ENCODE peak calls at places on chromosomes 13 and 19, in four cellular contexts. E is brain microvascular endothelial cell, H is mucosa of descending colon, K is fibroblast of lung. V is an unnamed sample.

GRCh38 chr13:76266566-76266965 is 619.6 kb downstream of the KCTD12 start:
- DNase-seq in E (no peak), H (no peak), K (peak; percentile 19), V (no peak)

GRCh38 chr19:42284641-42285341 is 15.7 kb downstream of the CIC start:
- DNase-seq in E (no peak), H (no peak), K (no peak), V (no peak)

GRCh38 chr19:15120135-15121026 is 13.2 kb downstream of the SYDE1 start:
- DNase-seq in E (no peak), H (no peak), K (no peak), V (no peak)

GRCh38 chr13:99580500-99581268 is 79.4 kb downstream of the TM9SF2 start:
- DNase-seq in E (no peak), H (no peak), K (no peak), V (no peak)

GRCh38 chr13:50357136-50357535 is 341.9 kb downstream of the KCNRG start:
- DNase-seq in E (no peak), H (no peak), K (no peak), V (no peak)

GRCh38 chr19:42081584-42082258 is 5.8 kb downstream of the ZNF574 start:
- DNase-seq in E (peak; percentile 43), H (peak; percentile 47), K (peak; percentile 52), V (peak; percentile 60)

GRCh38 chr13:50685491-50685890 is 158.0 kb downstream of the DLEU7 start:
- DNase-seq in E (peak; percentile 58), H (peak; percentile 63), K (peak; percentile 21), V (peak; percentile 54)

GRCh38 chr13:77554079-77554478 is 18.6 kb downstream of the SCEL start:
- DNase-seq in E (no peak), H (no peak), K (no peak), V (no peak)

GRCh38 chr13:93861818-93862217 is 617.7 kb downstream of the DCT start:
- DNase-seq in E (peak; percentile 93), H (no peak), K (peak; percentile 71), V (peak; percentile 87)

GRCh38 chr19:38514812-38515633 is 81.5 kb downstream of the RYR1 start:
- DNase-seq in E (peak; percentile 24), H (peak; percentile 76), K (peak; percentile 39), V (peak; percentile 62)

GRCh38 chr13:104650426-104650825 is 1584.2 kb upstream of the SLC10A2 start:
- DNase-seq in E (no peak), H (no peak), K (no peak), V (no peak)

GRCh38 chr19:23071087-23071511 is 45.7 kb upstream of the ZNF730 start:
- DNase-seq in E (peak; percentile 17), H (no peak), K (peak; percentile 24), V (peak; percentile 16)

GRCh38 chr19:32630338-32630737 is 44.6 kb downstream of the ANKRD27 start:
- DNase-seq in E (no peak), H (no peak), K (no peak), V (no peak)

GRCh38 chr19:15109768-15110417 is 2.7 kb downstream of the SYDE1 start:
- DNase-seq in E (no peak), H (no peak), K (no peak), V (no peak)

GRCh38 chr13:32314271-32314967 is 744 bp downstream of the ZAR1L start:
- DNase-seq in E (no peak), H (peak; percentile 49), K (no peak), V (no peak)

GRCh38 chr19:53076984-53077383 is 26.2 kb downstream of the ZNF160 start:
- DNase-seq in E (peak; percentile 60), H (peak; percentile 13), K (peak; percentile 55), V (peak; percentile 70)

GRCh38 chr13:81293594-81294164 is 952.8 kb upstream of the SPRY2 start:
- DNase-seq in E (no peak), H (no peak), K (no peak), V (no peak)

GRCh38 chr19:56071151-56071550 is 49.9 kb downstream of the ZNF787 start:
- DNase-seq in E (no peak), H (no peak), K (no peak), V (no peak)

GRCh38 chr13:39259371-39259770 is 221.1 kb downstream of the NHLRC3 start:
- DNase-seq in E (no peak), H (no peak), K (no peak), V (no peak)

GRCh38 chr13:26037302-26037701 is 14.5 kb downstream of the SHISA2 start:
- DNase-seq in E (no peak), H (peak; percentile 28), K (no peak), V (peak; percentile 28)

DNA sequence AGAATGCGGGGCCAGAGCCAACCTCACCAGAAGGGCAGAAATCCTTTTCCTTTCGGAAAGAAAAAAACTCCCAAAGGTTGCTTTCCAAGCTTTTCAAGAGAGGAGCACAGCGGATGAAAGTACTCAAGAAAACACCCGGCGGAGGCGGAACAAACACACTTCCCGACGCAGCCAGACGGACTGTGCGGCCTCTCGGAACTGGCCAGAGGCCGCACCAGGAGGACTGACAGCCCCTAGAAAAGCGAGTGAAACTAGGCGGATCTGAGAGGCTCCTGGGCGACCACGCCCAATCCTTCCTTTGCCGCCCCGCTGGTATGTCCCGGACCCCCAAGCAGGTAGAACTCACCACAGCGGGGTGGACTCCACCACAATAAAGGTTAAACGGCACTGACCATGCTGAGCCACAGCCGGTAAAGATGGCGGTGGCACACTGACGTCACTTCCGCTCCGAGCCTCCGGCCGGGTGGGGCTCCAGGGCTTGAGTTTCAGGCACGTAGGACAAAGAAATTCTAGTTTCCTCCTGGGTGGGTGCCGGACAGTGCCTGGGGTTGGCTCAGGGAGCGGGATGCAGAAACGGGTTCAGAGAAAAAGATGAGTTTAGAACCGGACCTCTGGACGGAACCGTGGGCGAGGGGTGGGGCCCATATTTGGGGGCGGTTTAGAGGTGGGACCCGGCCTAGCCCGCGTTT is at the start of gene ZNF562:
- DNase-seq in E (peak; percentile 83), H (peak; percentile 93), K (peak; percentile 91), V (peak; percentile 89)
- H3K4me3 ChIP-seq in E (peak within 1 kb of the TSS; percentile 78), H (peak within 1 kb of the TSS; percentile 31), K (peak within 1 kb of the TSS; percentile 64), V (peak within 1 kb of the TSS; percentile 61)

DNA sequence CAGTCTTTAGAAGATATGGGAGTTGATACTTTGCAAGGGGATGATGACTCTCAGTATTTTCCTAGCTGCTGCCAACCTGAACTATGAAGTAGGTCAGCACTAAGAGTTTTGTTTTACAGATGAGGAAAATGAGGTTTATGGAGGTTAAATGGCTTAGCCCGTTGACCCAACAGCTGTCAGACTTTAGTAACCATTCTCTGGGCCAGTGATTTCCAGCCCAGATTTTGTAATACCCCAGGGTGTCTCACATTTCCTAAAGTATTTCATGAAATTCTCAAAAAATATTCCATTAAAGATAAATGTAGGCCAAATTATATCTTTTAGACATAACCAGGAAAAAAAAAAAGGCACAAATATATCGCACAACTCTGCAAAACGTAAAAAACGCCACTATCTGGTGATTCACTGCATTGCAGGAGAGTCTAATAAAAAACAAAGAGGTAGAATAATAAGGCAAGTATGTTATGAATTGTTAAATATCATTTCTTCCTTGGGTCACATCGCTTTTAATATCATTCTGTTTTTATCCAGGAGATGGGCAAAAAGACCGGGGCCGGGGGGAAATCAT is 112.5 kb downstream of the DACH1 start:
- DNase-seq in E (no peak), H (no peak), K (peak; percentile 59), V (no peak)
- TF ChIP-seq CTCF in E (no peak), H (no peak), K (no peak), V (peak; percentile 25)

GRCh38 chr19:379796-380195 is 29.2 kb downstream of the C2CD4C start:
- DNase-seq in E (no peak), H (no peak), K (no peak), V (no peak)

GRCh38 chr19:384801-385169 is 24.2 kb downstream of the C2CD4C start:
- DNase-seq in E (no peak), H (no peak), K (no peak), V (no peak)

GRCh38 chr19:383922-384800 is 24.8 kb downstream of the C2CD4C start:
- DNase-seq in E (no peak), H (no peak), K (no peak), V (peak; percentile 15)

GRCh38 chr19:378706-379105 is 30.2 kb downstream of the C2CD4C start:
- DNase-seq in E (no peak), H (no peak), K (no peak), V (no peak)

DNA sequence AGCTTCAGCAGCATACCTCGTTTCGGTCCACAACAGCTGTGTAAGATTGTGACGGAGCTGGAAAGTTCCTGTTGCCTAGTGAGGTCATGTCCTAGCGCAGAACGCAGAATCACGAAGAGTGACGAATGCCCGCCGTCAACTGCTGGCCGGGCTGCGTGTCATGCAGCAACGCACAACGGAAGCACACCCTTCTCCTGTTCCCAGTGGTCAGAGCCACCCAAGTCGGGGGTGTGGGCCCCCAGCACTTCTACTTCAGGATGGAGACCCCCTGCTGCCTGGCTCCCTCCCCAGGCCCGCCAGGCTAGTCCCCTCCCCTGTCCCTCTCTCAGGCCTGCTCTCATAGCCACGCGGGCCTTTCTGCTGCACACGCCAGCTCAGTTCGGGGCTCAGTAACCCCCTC is 25.9 kb downstream of the C2CD4C start:
- DNase-seq in E (no peak), H (no peak), K (no peak), V (no peak)
- H3K4me3 ChIP-seq in E (no peak overlapping the region), H (no peak overlapping the region), K (no peak overlapping the region), V (no peak overlapping the region)

GRCh38 chr19:9498183-9498902 is at the start of gene ZNF560:
- DNase-seq in E (peak; percentile 20), H (no peak), K (peak; percentile 68), V (peak; percentile 67)
- TF ChIP-seq CTCF in E (peak; percentile 56), H (no peak), K (peak; percentile 58), V (peak; percentile 56)

GRCh38 chr19:17309962-17310461 is 649 bp downstream of the DDA1 start:
- DNase-seq in E (no peak), H (no peak), K (no peak), V (no peak)
- H3K4me3 ChIP-seq in E (peak overlapping the region; percentile 97), H (peak overlapping the region; percentile 54), K (peak overlapping the region; percentile 87), V (peak overlapping the region; percentile 95)

DNA sequence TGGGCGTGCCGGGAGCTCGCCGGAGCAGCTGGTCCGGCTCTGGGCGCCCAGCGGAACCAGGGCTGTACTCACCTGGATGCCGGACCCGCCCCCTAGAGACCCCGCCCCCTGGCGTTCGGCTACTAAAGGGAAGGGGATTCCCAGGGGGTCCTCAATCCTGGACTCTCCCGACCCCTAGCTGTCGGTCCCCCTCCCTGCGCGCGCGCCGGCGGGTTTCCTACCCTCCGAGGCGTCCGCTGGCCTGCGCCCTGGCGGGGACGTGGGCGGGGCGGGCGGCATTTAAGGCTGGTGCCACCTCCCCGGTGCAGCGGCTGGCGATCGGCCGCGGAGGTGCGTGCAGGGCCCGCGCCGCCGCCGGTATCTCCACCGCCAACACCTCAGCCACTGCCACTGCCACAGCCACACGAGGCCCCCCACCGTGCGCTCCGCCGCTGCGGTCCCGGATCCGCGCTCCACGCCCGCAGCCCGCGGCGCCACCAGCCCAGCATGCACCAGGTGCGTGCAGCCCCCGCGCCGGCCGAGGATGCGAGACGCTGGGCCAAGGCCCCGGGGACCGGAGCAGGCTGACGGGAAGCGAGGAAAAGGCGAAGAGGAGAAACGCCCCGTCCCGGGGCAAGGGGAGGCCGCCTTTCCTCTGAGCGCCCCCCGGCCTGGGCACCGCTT is at the start of gene ATP12A:
- DNase-seq in E (no peak), H (peak; percentile 42), K (no peak), V (no peak)
- TF ChIP-seq CTCF in E (no peak), H (no peak), K (no peak), V (no peak)